ENCODE peak calls at places on chromosomes 7 and 10, in eight cellular contexts. Q is MM.1S; M is CD4-positive, alpha-beta memory T cell; V is heart left ventricle; B is PC-9; P is mucosa of descending colon; S is SJSA1; W is Panc1. G is an unnamed sample. For H3K36me3, the result is how much of the 10 kb centered on the place peaks cover.

GRCh38 chr10:121999301-121999700 is 10.3 kb downstream of the TACC2 start:
- DNase-seq in B (no peak), V (no peak), Q (no peak), P (no peak), W (no peak), S (no peak), M (no peak), G (no peak)

GRCh38 chr7:38775503-38775902 is 133.5 kb downstream of the VPS41 start:
- DNase-seq in S (no peak), P (no peak), V (no peak), W (no peak), M (no peak), Q (no peak), B (no peak), G (no peak)

GRCh38 chr10:124534821-124535601 is 73.4 kb downstream of the LHPP start:
- DNase-seq in W (no peak), M (no peak), B (no peak), Q (no peak), V (no peak), S (no peak), P (no peak), G (no peak)

GRCh38 chr7:138875794-138876193 is 77.8 kb upstream of the ATP6V0A4 start:
- DNase-seq in B (peak), P (no peak), Q (no peak), V (no peak), S (peak), W (peak), M (peak), G (peak)

GRCh38 chr10:86523348-86523747 is 1.8 kb upstream of the WAPL start:
- DNase-seq in S (no peak), B (no peak), P (no peak), M (no peak), V (no peak), W (no peak), Q (no peak), G (no peak)

GRCh38 chr10:28664369-28664740 is 13.0 kb upstream of the BAMBI start:
- DNase-seq in V (no peak), M (no peak), S (no peak), Q (no peak), B (no peak), W (no peak), P (no peak), G (no peak)

GRCh38 chr7:101547916-101548599 is 81.0 kb downstream of the MYL10 start:
- DNase-seq in W (no peak), S (no peak), B (no peak), M (no peak), P (no peak), Q (no peak), V (no peak), G (no peak)

GRCh38 chr10:22029450-22030236 is 26.1 kb upstream of the DNAJC1 start:
- DNase-seq in S (no peak), V (no peak), M (peak), Q (no peak), W (no peak), P (no peak), B (no peak), G (no peak)

GRCh38 chr7:33757563-33758165 is 147.7 kb upstream of the BMPER start:
- DNase-seq in B (no peak), W (peak), M (no peak), S (no peak), V (no peak), P (no peak), Q (peak), G (no peak)

GRCh38 chr10:44832595-44833390 is 78.3 kb upstream of the TMEM72 start:
- DNase-seq in M (no peak), B (no peak), W (no peak), Q (no peak), S (no peak), V (no peak), P (no peak), G (no peak)

GRCh38 chr10:120505056-120505455 is 48.0 kb downstream of the PLPP4 start:
- DNase-seq in S (no peak), B (no peak), Q (no peak), M (no peak), P (no peak), V (no peak), W (no peak), G (no peak)

GRCh38 chr7:24005517-24005916 is 278.5 kb upstream of the NPY start:
- DNase-seq in W (no peak), M (no peak), Q (no peak), S (no peak), V (no peak), B (no peak), P (no peak), G (no peak)

GRCh38 chr7:85749715-85750453 is 563.0 kb upstream of the SEMA3D start:
- DNase-seq in W (no peak), P (no peak), V (no peak), Q (no peak), M (no peak), S (no peak), B (no peak), G (no peak)

GRCh38 chr10:89414879-89415821 is 782 bp downstream of the IFIT5 start:
- DNase-seq in S (peak), V (peak), P (no peak), W (no peak), B (no peak), Q (peak), M (peak), G (peak)

GRCh38 chr10:91034494-91035157 is 113.7 kb upstream of the ANKRD1 start:
- DNase-seq in V (peak), S (peak), M (no peak), Q (no peak), W (no peak), P (peak), B (no peak), G (no peak)

GRCh38 chr7:5595545-5596045 is 172.0 kb upstream of the TNRC18 start:
- DNase-seq in S (no peak), B (peak), Q (no peak), V (peak), W (peak), P (no peak), M (no peak), G (no peak)

GRCh38 chr7:100604078-100604975 is 2.2 kb downstream of the PCOLCE start:
- DNase-seq in V (peak), B (peak), M (peak), Q (peak), S (peak), W (no peak), P (peak), G (peak)

GRCh38 chr7:46651070-46651469 is 730.0 kb upstream of the IGFBP3 start:
- DNase-seq in M (no peak), W (no peak), B (peak), S (no peak), Q (no peak), P (peak), V (no peak), G (no peak)

GRCh38 chr10:30366829-30367228 is 17.8 kb upstream of the MTPAP start:
- DNase-seq in W (no peak), M (no peak), B (no peak), Q (no peak), S (no peak), P (no peak), V (no peak), G (no peak)

GRCh38 chr7:55024776-55025175 is 6.0 kb downstream of the EGFR start:
- DNase-seq in W (no peak), S (no peak), P (no peak), M (no peak), B (no peak), Q (no peak), V (no peak), G (no peak)

GRCh38 chr10:92901819-92902234 is 53.5 kb downstream of the EXOC6 start:
- DNase-seq in S (no peak), B (no peak), W (no peak), P (no peak), V (no peak), Q (peak), M (peak), G (peak)

GRCh38 chr10:86798636-86799035 is 42.2 kb downstream of the BMPR1A start:
- DNase-seq in W (no peak), V (no peak), M (peak), Q (peak), B (no peak), S (no peak), P (no peak), G (no peak)

GRCh38 chr10:75910032-75910431 is 478.6 kb downstream of the LRMDA start:
- DNase-seq in Q (peak), B (no peak), P (no peak), W (no peak), S (no peak), M (no peak), V (no peak), G (no peak)

GRCh38 chr10:44992070-44992731 is 8.5 kb upstream of the ZNF22 start:
- DNase-seq in V (peak), B (no peak), P (no peak), M (no peak), W (no peak), S (no peak), Q (no peak), G (no peak)

GRCh38 chr10:67971311-67971710 is 86.9 kb downstream of the SIRT1 start:
- DNase-seq in M (no peak), P (no peak), W (no peak), B (no peak), Q (no peak), S (no peak), V (no peak), G (no peak)

GRCh38 chr10:13997650-13998049 is 333.1 kb downstream of the FRMD4A start:
- DNase-seq in S (no peak), P (no peak), V (no peak), Q (no peak), M (no peak), W (no peak), B (no peak), G (no peak)

GRCh38 chr10:117534321-117535044 is 8.1 kb upstream of the EMX2 start:
- DNase-seq in B (no peak), S (no peak), Q (no peak), W (no peak), V (no peak), M (no peak), P (no peak), G (no peak)

GRCh38 chr10:15035385-15036301 is 8.1 kb upstream of the OLAH start:
- DNase-seq in S (peak), M (no peak), W (no peak), B (no peak), V (peak), Q (no peak), P (peak), G (no peak)

GRCh38 chr7:150451833-150452431 is 1.5 kb downstream of the GIMAP8 start:
- DNase-seq in W (no peak), S (no peak), B (no peak), P (no peak), Q (no peak), M (no peak), V (peak), G (no peak)

GRCh38 chr7:35747611-35748010 is 52.7 kb upstream of the HERPUD2 start:
- DNase-seq in B (no peak), V (no peak), M (no peak), P (no peak), Q (no peak), S (no peak), W (no peak), G (no peak)

GRCh38 chr10:127920319-127921074 is 13.6 kb downstream of the PTPRE start:
- DNase-seq in S (peak), B (no peak), W (no peak), P (no peak), Q (no peak), M (no peak), V (no peak), G (no peak)

GRCh38 chr7:80681272-80681885 is 42.9 kb downstream of the CD36 start:
- DNase-seq in M (no peak), S (no peak), Q (peak), W (no peak), B (no peak), P (no peak), V (no peak), G (no peak)

GRCh38 chr10:77290528-77291155 is 347.0 kb downstream of the KCNMA1 start:
- DNase-seq in V (no peak), Q (no peak), S (peak), B (peak), M (no peak), P (no peak), W (no peak), G (no peak)

GRCh38 chr10:12042409-12042796 is 206 bp downstream of the UPF2 start:
- DNase-seq in W (no peak), V (no peak), Q (no peak), P (no peak), B (no peak), S (peak), M (no peak), G (peak)

GRCh38 chr7:132789281-132789680 is 213.0 kb upstream of the PLXNA4 start:
- DNase-seq in S (no peak), M (no peak), B (no peak), Q (no peak), W (no peak), V (no peak), P (no peak), G (no peak)

GRCh38 chr10:95217476-95217875 is 23.4 kb downstream of the ACSM6 start:
- DNase-seq in W (no peak), B (no peak), Q (no peak), M (no peak), P (no peak), S (no peak), V (no peak), G (no peak)

GRCh38 chr10:110303681-110304080 is 1.0 kb downstream of the SMNDC1 start:
- DNase-seq in B (no peak), W (no peak), P (no peak), M (no peak), V (no peak), Q (no peak), S (no peak), G (no peak)

DNA sequence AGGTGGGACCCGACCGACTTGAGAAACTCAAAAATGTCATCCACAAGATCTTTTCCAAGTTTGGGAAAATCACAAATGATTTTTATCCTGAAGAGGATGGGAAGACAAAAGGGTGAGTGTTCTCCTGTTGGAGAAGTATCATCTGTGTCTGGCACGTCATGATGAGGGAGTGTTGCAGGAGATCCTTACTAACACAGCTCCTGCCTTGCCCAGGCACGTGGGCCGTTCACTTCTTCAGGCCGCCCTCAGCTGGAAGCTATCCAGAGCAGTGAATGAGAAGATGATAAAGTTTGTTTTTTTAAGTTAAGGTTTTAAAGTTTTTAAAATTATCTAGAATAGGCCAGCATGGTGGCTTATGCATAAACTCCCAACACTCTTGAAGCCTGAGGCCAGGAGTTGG is 6.2 kb downstream of the EIF3B start:
- DNase-seq in B (no peak), M (no peak), S (no peak), V (no peak), P (no peak), Q (no peak), W (no peak), G (no peak)
- H3K36me3 ChIP-seq in B (half or more), M (under half), S (half or more), V (under half), P (under half), Q (under half), W (half or more), G (half or more)

GRCh38 chr10:74384615-74385213 is 233.7 kb downstream of the ADK start:
- DNase-seq in V (no peak), M (no peak), W (no peak), P (no peak), S (no peak), B (no peak), Q (no peak), G (no peak)
- H3K36me3 ChIP-seq in V (under half), M (under half), W (under half), P (under half), S (under half), B (under half), Q (under half), G (under half)

GRCh38 chr7:98994046-98994944 is 116.0 kb downstream of the TRRAP start:
- DNase-seq in V (no peak), B (no peak), S (no peak), M (no peak), W (no peak), P (no peak), Q (no peak), G (no peak)

GRCh38 chr7:98995111-98995510 is 116.8 kb downstream of the TRRAP start:
- DNase-seq in W (no peak), B (no peak), S (no peak), P (no peak), V (no peak), M (no peak), Q (no peak), G (no peak)

GRCh38 chr7:98996162-98996552 is 117.8 kb downstream of the TRRAP start:
- DNase-seq in Q (no peak), V (no peak), P (no peak), S (no peak), B (no peak), M (no peak), W (no peak), G (no peak)

GRCh38 chr7:98997836-98998235 is 119.5 kb downstream of the TRRAP start:
- DNase-seq in P (no peak), B (no peak), M (no peak), Q (no peak), W (no peak), V (no peak), S (no peak), G (no peak)

GRCh38 chr7:98995523-98996161 is 117.3 kb downstream of the TRRAP start:
- DNase-seq in S (no peak), W (no peak), M (no peak), V (no peak), P (no peak), B (no peak), Q (no peak), G (no peak)
- H3K36me3 ChIP-seq in S (half or more), W (under half), M (half or more), V (under half), P (under half), B (under half), Q (under half), G (half or more)

DNA sequence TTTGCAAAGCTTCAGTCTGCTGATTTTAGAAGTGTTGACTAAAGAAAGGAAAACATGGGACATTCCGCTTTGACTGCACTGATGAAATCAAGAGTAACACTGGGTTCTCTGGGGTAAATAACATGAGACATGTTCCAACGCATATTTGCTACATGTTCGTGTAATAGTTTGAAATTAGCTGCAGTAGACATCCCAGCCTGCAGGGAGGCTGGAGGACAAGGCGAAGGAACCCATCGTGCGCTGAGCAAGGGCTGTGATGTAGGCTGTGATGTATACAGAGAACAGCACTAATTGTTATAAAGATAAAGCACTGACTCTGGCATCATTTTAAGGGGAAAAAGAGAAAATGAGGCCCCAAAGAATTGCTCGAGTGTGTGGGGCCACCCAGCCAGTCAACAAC is 40.3 kb downstream of the SFMBT2 start:
- DNase-seq in S (no peak), P (no peak), Q (no peak), B (no peak), W (no peak), V (no peak), M (no peak), G (no peak)
- H3K36me3 ChIP-seq in S (under half), P (under half), Q (under half), B (under half), W (under half), V (under half), M (under half), G (under half)

DNA sequence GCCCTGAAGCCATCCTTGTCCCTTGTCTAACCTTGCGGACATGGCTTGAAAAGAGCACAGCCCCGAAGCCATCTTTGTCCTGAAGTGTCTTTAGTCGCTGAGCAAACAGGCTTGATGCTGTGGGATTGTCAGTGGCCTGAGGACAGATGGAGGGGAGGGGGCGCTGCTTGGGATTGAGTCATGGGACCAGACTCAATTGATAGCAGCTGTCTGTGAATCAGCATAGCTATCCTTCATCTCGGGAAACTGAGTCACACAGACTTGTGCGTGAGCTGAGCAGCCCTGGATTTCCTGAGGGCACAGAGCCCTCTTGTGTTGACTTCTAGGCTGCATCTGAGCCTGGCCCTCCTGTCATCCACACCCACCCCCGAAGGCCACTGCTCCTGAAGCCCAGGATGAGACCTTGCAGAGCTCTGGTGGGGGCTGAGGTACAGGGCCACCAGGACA is 14.4 kb downstream of the MYO1G start:
- DNase-seq in S (no peak), P (no peak), B (no peak), Q (no peak), M (no peak), V (no peak), W (no peak), G (no peak)
- H3K36me3 ChIP-seq in S (under half), P (under half), B (under half), Q (under half), M (under half), V (under half), W (under half), G (half or more)

GRCh38 chr10:84654671-84655070 is 326.3 kb downstream of the CCSER2 start:
- DNase-seq in W (no peak), P (no peak), M (no peak), B (no peak), S (no peak), Q (peak), V (no peak), G (no peak)
- H3K36me3 ChIP-seq in W (under half), P (under half), M (under half), B (under half), S (under half), Q (under half), V (under half), G (under half)

GRCh38 chr10:16297652-16298051 is 139.2 kb upstream of the PTER start:
- DNase-seq in M (no peak), Q (no peak), S (no peak), V (no peak), B (no peak), W (no peak), P (no peak), G (no peak)
- H3K36me3 ChIP-seq in M (under half), Q (under half), S (under half), V (under half), B (under half), W (under half), P (under half), G (under half)

DNA sequence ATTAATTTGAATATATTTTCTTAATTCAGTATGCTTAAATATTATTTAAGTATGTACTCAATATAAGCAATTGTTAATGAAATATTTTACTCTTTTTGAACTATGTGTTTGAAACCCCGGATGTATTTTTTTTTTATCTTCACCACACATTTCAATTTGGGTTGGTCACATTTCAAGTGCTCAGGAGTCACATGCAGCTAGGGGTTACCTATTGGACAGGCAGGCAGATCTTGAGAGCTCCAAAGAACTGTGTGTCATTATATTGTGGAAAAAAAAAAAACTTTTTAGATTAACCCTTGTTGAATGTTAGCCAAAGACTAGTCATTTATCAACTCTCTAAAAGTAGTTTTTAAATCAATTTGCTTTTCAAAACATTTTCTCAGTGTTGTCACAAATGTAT is 37.2 kb downstream of the IKZF1 start:
- DNase-seq in M (no peak), Q (no peak), W (no peak), P (no peak), S (no peak), B (no peak), V (no peak), G (no peak)
- H3K36me3 ChIP-seq in M (under half), Q (under half), W (under half), P (under half), S (under half), B (under half), V (under half), G (under half)